ENCODE peak calls at places on chromosomes 2 and 18, in four cellular contexts. G is NCI-H1105, L is cardiac septum, R is BE2C. S is an unnamed sample.

GRCh38 chr2:183149489-183149888 is 25.2 kb downstream of the NUP35 start:
- DNase-seq in R (no peak), G (no peak), L (no peak), S (no peak)

GRCh38 chr2:197894751-197895274 is 90.4 kb downstream of the PLCL1 start:
- DNase-seq in R (no peak), L (no peak), G (no peak), S (no peak)

GRCh38 chr18:57207124-57207916 is 60.4 kb downstream of the BOD1L2 start:
- DNase-seq in G (no peak), R (no peak), L (no peak), S (no peak)

GRCh38 chr2:233867993-233868532 is at the start of gene MSL3B:
- DNase-seq in R (peak; percentile 77), G (no peak), L (no peak), S (peak; percentile 46)

GRCh38 chr2:8653485-8653884 is 28.4 kb upstream of the ID2 start:
- DNase-seq in R (peak; percentile 60), L (peak; percentile 43), G (no peak), S (no peak)

GRCh38 chr2:236563953-236564352 is 5.7 kb upstream of the ACKR3 start:
- DNase-seq in R (no peak), L (no peak), G (no peak), S (no peak)

GRCh38 chr18:80035997-80036396 is 1.8 kb downstream of the RBFA start:
- DNase-seq in G (no peak), R (no peak), L (no peak), S (no peak)

GRCh38 chr18:51767293-51767692 is 569.8 kb upstream of the MEX3C start:
- DNase-seq in L (no peak), G (no peak), R (no peak), S (no peak)

GRCh38 chr2:20415511-20415918 is 31.4 kb upstream of the RHOB start:
- DNase-seq in L (no peak), R (peak; percentile 32), G (no peak), S (no peak)

GRCh38 chr2:160054984-160055725 is 7.3 kb downstream of the PLA2R1 start:
- DNase-seq in R (no peak), L (no peak), G (no peak), S (no peak)

GRCh38 chr2:70111752-70112591 is 24.7 kb downstream of the PCBP1 start:
- DNase-seq in G (peak; percentile 2), R (no peak), L (no peak), S (no peak)

GRCh38 chr2:122531803-122532344 is 776.4 kb downstream of the TSN start:
- DNase-seq in R (peak; percentile 19), G (no peak), L (no peak), S (no peak)

GRCh38 chr2:20282916-20283592 is 58.1 kb upstream of the SDC1 start:
- DNase-seq in L (no peak), R (peak; percentile 90), G (peak; percentile 60), S (no peak)

GRCh38 chr2:127000937-127001336 is 102.2 kb downstream of the TEX51 start:
- DNase-seq in R (no peak), G (no peak), L (no peak), S (no peak)

GRCh38 chr2:181185948-181186347 is 205.5 kb downstream of the UBE2E3 start:
- DNase-seq in R (no peak), G (no peak), L (no peak), S (no peak)

GRCh38 chr2:46876741-46877384 is 38.7 kb downstream of the MCFD2 start:
- DNase-seq in R (peak; percentile 46), G (no peak), L (no peak), S (peak; percentile 41)

GRCh38 chr2:132632000-132632649 is 37.9 kb downstream of the LYPD1 start:
- DNase-seq in G (no peak), R (no peak), L (no peak), S (no peak)

GRCh38 chr2:149065236-149065635 is 26.7 kb downstream of the LYPD6B start:
- DNase-seq in G (no peak), R (no peak), L (no peak), S (no peak)

GRCh38 chr2:112724611-112725525 is 4.0 kb downstream of the NT5DC4 start:
- DNase-seq in R (no peak), G (no peak), L (no peak), S (peak; percentile 33)

GRCh38 chr18:45463433-45463832 is 151.8 kb upstream of the SLC14A2 start:
- DNase-seq in G (no peak), R (no peak), L (no peak), S (no peak)

GRCh38 chr2:44102790-44103642 is 65.7 kb upstream of the PPM1B start:
- DNase-seq in G (no peak), L (no peak), R (no peak), S (no peak)